ENCODE peak calls at places on chromosomes 11 and 22, in five cellular contexts. One of them, this sample, is unnamed.

GRCh38 chr11:14623036-14623435 is 20.6 kb upstream of the PDE3B start:
- DNase-seq in neural progenitor cell: peak; percentile 12
- DNase-seq in effector memory CD4-positive, alpha-beta T cell: no peak
- DNase-seq in colonic mucosa: no peak
- DNase-seq in caudate nucleus: no peak
- DNase-seq in this sample: no peak

GRCh38 chr11:18669211-18669593 is 29.4 kb upstream of the TMEM86A start:
- DNase-seq in neural progenitor cell: no peak
- DNase-seq in effector memory CD4-positive, alpha-beta T cell: peak; percentile 26
- DNase-seq in colonic mucosa: no peak
- DNase-seq in caudate nucleus: no peak
- DNase-seq in this sample: no peak

GRCh38 chr11:16902182-16902581 is 112.0 kb downstream of the PLEKHA7 start:
- DNase-seq in neural progenitor cell: no peak
- DNase-seq in effector memory CD4-positive, alpha-beta T cell: no peak
- DNase-seq in colonic mucosa: no peak
- DNase-seq in caudate nucleus: no peak
- DNase-seq in this sample: no peak

GRCh38 chr11:40118780-40119179 is 1340.7 kb downstream of the LRRC4C start:
- DNase-seq in neural progenitor cell: no peak
- DNase-seq in effector memory CD4-positive, alpha-beta T cell: no peak
- DNase-seq in colonic mucosa: no peak
- DNase-seq in caudate nucleus: no peak
- DNase-seq in this sample: no peak

GRCh38 chr11:5700422-5701064 is 11.0 kb downstream of the TRIM22 start:
- DNase-seq in neural progenitor cell: no peak
- DNase-seq in effector memory CD4-positive, alpha-beta T cell: no peak
- DNase-seq in colonic mucosa: no peak
- DNase-seq in caudate nucleus: no peak
- DNase-seq in this sample: no peak

GRCh38 chr11:3043315-3043871 is 13.8 kb downstream of the CARS1 start:
- DNase-seq in neural progenitor cell: no peak
- DNase-seq in effector memory CD4-positive, alpha-beta T cell: no peak
- DNase-seq in colonic mucosa: no peak
- DNase-seq in caudate nucleus: peak; percentile 27
- DNase-seq in this sample: peak; percentile 51

GRCh38 chr11:114984611-114985163 is 306.4 kb downstream of the NXPE2 start:
- DNase-seq in neural progenitor cell: no peak
- DNase-seq in effector memory CD4-positive, alpha-beta T cell: no peak
- DNase-seq in colonic mucosa: no peak
- DNase-seq in caudate nucleus: no peak
- DNase-seq in this sample: no peak

GRCh38 chr11:86070435-86071056 is 1.7 kb upstream of the PICALM start:
- DNase-seq in neural progenitor cell: no peak
- DNase-seq in effector memory CD4-positive, alpha-beta T cell: no peak
- DNase-seq in colonic mucosa: no peak
- DNase-seq in caudate nucleus: no peak
- DNase-seq in this sample: no peak

GRCh38 chr11:60625262-60625661 is 74.2 kb upstream of the MS4A8 start:
- DNase-seq in neural progenitor cell: peak; percentile 49
- DNase-seq in effector memory CD4-positive, alpha-beta T cell: no peak
- DNase-seq in colonic mucosa: peak; percentile 25
- DNase-seq in caudate nucleus: no peak
- DNase-seq in this sample: no peak

GRCh38 chr11:282171-282570 is 4.0 kb downstream of the NLRP6 start:
- DNase-seq in neural progenitor cell: no peak
- DNase-seq in effector memory CD4-positive, alpha-beta T cell: no peak
- DNase-seq in colonic mucosa: no peak
- DNase-seq in caudate nucleus: no peak
- DNase-seq in this sample: no peak

GRCh38 chr11:24064309-24064903 is 432.4 kb upstream of the LUZP2 start:
- DNase-seq in neural progenitor cell: peak; percentile 79
- DNase-seq in effector memory CD4-positive, alpha-beta T cell: no peak
- DNase-seq in colonic mucosa: no peak
- DNase-seq in caudate nucleus: no peak
- DNase-seq in this sample: no peak

GRCh38 chr11:93719310-93719709 is 22.0 kb downstream of the TAF1D start:
- DNase-seq in neural progenitor cell: no peak
- DNase-seq in effector memory CD4-positive, alpha-beta T cell: no peak
- DNase-seq in colonic mucosa: no peak
- DNase-seq in caudate nucleus: no peak
- DNase-seq in this sample: no peak

GRCh38 chr11:131609317-131609716 is 238.9 kb downstream of the NTM start:
- DNase-seq in neural progenitor cell: no peak
- DNase-seq in effector memory CD4-positive, alpha-beta T cell: no peak
- DNase-seq in colonic mucosa: no peak
- DNase-seq in caudate nucleus: no peak
- DNase-seq in this sample: no peak

GRCh38 chr11:3170756-3171670 is 5.9 kb upstream of the OSBPL5 start:
- DNase-seq in neural progenitor cell: no peak
- DNase-seq in effector memory CD4-positive, alpha-beta T cell: no peak
- DNase-seq in colonic mucosa: no peak
- DNase-seq in caudate nucleus: no peak
- DNase-seq in this sample: no peak

GRCh38 chr22:43136255-43136654 is 6.9 kb downstream of the MCAT start:
- DNase-seq in neural progenitor cell: peak; percentile 60
- DNase-seq in effector memory CD4-positive, alpha-beta T cell: no peak
- DNase-seq in colonic mucosa: no peak
- DNase-seq in caudate nucleus: no peak
- DNase-seq in this sample: no peak

GRCh38 chr11:820655-821512 is 2.2 kb downstream of the PNPLA2 start:
- DNase-seq in neural progenitor cell: no peak
- DNase-seq in effector memory CD4-positive, alpha-beta T cell: no peak
- DNase-seq in colonic mucosa: peak; percentile 80
- DNase-seq in caudate nucleus: no peak
- DNase-seq in this sample: no peak

GRCh38 chr11:12803086-12803826 is 129.0 kb downstream of the TEAD1 start:
- DNase-seq in neural progenitor cell: peak; percentile 47
- DNase-seq in effector memory CD4-positive, alpha-beta T cell: no peak
- DNase-seq in colonic mucosa: no peak
- DNase-seq in caudate nucleus: no peak
- DNase-seq in this sample: no peak

GRCh38 chr11:34830035-34830434 is 86.1 kb downstream of the APIP start:
- DNase-seq in neural progenitor cell: no peak
- DNase-seq in effector memory CD4-positive, alpha-beta T cell: no peak
- DNase-seq in colonic mucosa: no peak
- DNase-seq in caudate nucleus: no peak
- DNase-seq in this sample: no peak

GRCh38 chr22:38204784-38205183 is 3.0 kb downstream of the MAFF start:
- DNase-seq in neural progenitor cell: no peak
- DNase-seq in effector memory CD4-positive, alpha-beta T cell: no peak
- DNase-seq in colonic mucosa: no peak
- DNase-seq in caudate nucleus: no peak
- DNase-seq in this sample: no peak

GRCh38 chr22:17370766-17371181 is 1.5 kb downstream of the CECR2 start:
- DNase-seq in neural progenitor cell: no peak
- DNase-seq in effector memory CD4-positive, alpha-beta T cell: no peak
- DNase-seq in colonic mucosa: no peak
- DNase-seq in caudate nucleus: no peak
- DNase-seq in this sample: no peak

GRCh38 chr11:40280161-40281054 is 1179.0 kb downstream of the LRRC4C start:
- DNase-seq in neural progenitor cell: no peak
- DNase-seq in effector memory CD4-positive, alpha-beta T cell: no peak
- DNase-seq in colonic mucosa: no peak
- DNase-seq in caudate nucleus: no peak
- DNase-seq in this sample: no peak

GRCh38 chr11:507727-508515 is 879 bp upstream of the RNH1 start:
- DNase-seq in neural progenitor cell: no peak
- DNase-seq in effector memory CD4-positive, alpha-beta T cell: no peak
- DNase-seq in colonic mucosa: no peak
- DNase-seq in caudate nucleus: no peak
- DNase-seq in this sample: no peak

GRCh38 chr11:126799974-126800373 is 200.6 kb downstream of the KIRREL3 start:
- DNase-seq in neural progenitor cell: no peak
- DNase-seq in effector memory CD4-positive, alpha-beta T cell: no peak
- DNase-seq in colonic mucosa: no peak
- DNase-seq in caudate nucleus: no peak
- DNase-seq in this sample: no peak

GRCh38 chr22:23763579-23764331 is 965 bp downstream of the C22orf15 start:
- DNase-seq in neural progenitor cell: peak; percentile 45
- DNase-seq in effector memory CD4-positive, alpha-beta T cell: peak; percentile 26
- DNase-seq in colonic mucosa: no peak
- DNase-seq in caudate nucleus: no peak
- DNase-seq in this sample: no peak

GRCh38 chr11:72724851-72725730 is 27.1 kb downstream of the ARAP1 start:
- DNase-seq in neural progenitor cell: peak; percentile 89
- DNase-seq in effector memory CD4-positive, alpha-beta T cell: peak; percentile 65
- DNase-seq in colonic mucosa: peak; percentile 81
- DNase-seq in caudate nucleus: peak; percentile 18
- DNase-seq in this sample: peak; percentile 32

GRCh38 chr22:35739642-35740041 is 22.0 kb downstream of the APOL5 start:
- DNase-seq in neural progenitor cell: peak; percentile 44
- DNase-seq in effector memory CD4-positive, alpha-beta T cell: no peak
- DNase-seq in colonic mucosa: no peak
- DNase-seq in caudate nucleus: no peak
- DNase-seq in this sample: no peak

GRCh38 chr22:35739076-35739475 is 21.4 kb downstream of the APOL5 start:
- DNase-seq in neural progenitor cell: no peak
- DNase-seq in effector memory CD4-positive, alpha-beta T cell: no peak
- DNase-seq in colonic mucosa: no peak
- DNase-seq in caudate nucleus: no peak
- DNase-seq in this sample: no peak

GRCh38 chr22:35743466-35743865 is 25.8 kb downstream of the APOL5 start:
- DNase-seq in neural progenitor cell: no peak
- DNase-seq in effector memory CD4-positive, alpha-beta T cell: no peak
- DNase-seq in colonic mucosa: no peak
- DNase-seq in caudate nucleus: no peak
- DNase-seq in this sample: no peak

GRCh38 chr22:35740616-35741015 is 22.9 kb downstream of the APOL5 start:
- DNase-seq in neural progenitor cell: no peak
- DNase-seq in effector memory CD4-positive, alpha-beta T cell: no peak
- DNase-seq in colonic mucosa: no peak
- DNase-seq in caudate nucleus: no peak
- DNase-seq in this sample: no peak

DNA sequence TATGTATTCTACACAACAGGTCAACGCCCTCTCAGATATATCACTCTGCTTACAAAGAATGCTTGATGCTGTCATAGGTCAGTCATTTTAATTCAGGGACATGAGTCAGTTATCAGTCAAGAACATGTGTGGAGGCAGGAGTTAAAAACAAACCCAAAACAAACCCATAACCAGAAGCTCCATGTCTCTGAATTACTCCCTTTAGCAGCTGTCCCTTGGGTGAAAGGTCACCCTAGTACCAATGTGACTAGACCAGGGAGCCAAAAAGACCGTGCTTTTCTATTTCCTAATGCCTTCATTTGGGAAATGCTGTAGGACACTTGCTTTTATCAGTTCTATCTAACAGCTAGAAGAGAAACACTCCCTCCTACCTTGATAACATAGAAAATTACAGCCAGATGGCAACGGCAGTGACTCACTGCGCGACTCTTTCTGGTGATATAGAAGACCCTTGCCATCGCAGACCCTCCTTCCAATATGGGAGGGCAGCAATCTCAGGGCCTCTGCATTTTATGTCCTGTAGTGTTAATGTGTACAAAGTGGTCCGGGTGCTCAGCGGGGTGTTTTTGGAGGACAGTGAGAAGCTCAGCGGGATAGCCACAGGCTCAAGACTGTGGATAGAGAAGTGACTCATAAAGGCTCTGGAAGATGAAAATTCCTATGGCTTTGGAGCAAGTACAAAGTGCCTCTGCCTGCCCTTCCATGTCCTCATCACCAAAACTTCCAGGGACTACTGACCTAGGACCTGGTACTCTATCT is 24.8 kb downstream of the APOL5 start:
- DNase-seq in neural progenitor cell: no peak
- DNase-seq in effector memory CD4-positive, alpha-beta T cell: no peak
- DNase-seq in colonic mucosa: no peak
- DNase-seq in caudate nucleus: no peak
- DNase-seq in this sample: no peak
- H3K27ac ChIP-seq in neural progenitor cell: no peak overlapping the region
- H3K27ac ChIP-seq in effector memory CD4-positive, alpha-beta T cell: no peak overlapping the region
- H3K27ac ChIP-seq in colonic mucosa: no peak overlapping the region
- H3K27ac ChIP-seq in caudate nucleus: no peak overlapping the region
- H3K27ac ChIP-seq in this sample: no peak overlapping the region

GRCh38 chr11:15742626-15743243 is 613.6 kb downstream of the SOX6 start:
- DNase-seq in neural progenitor cell: no peak
- DNase-seq in effector memory CD4-positive, alpha-beta T cell: no peak
- DNase-seq in colonic mucosa: no peak
- DNase-seq in caudate nucleus: no peak
- DNase-seq in this sample: no peak
- H3K27ac ChIP-seq in neural progenitor cell: peak overlapping the region; percentile 17
- H3K27ac ChIP-seq in effector memory CD4-positive, alpha-beta T cell: no peak overlapping the region
- H3K27ac ChIP-seq in colonic mucosa: no peak overlapping the region
- H3K27ac ChIP-seq in caudate nucleus: no peak overlapping the region
- H3K27ac ChIP-seq in this sample: no peak overlapping the region

DNA sequence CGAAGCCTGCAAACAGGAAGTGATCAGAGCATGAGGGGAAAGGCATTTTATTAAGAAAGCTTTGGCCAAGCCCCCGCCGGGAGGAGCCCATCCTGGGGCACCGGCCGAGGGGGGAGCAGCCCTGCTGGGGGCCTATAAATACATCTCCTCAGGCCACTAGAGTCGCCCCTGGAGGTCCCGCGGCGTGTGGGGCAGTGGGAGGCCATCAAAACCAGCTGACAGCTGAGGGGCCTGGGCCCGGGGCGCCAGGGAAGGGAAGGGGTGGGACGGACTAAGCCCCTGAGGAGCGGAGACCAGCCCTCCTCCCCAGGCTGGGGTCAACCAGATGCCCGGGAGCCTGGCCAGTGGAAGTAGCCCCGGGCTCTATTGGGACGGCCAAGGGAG is 13.1 kb downstream of the SCARF2 start:
- DNase-seq in neural progenitor cell: no peak
- DNase-seq in effector memory CD4-positive, alpha-beta T cell: no peak
- DNase-seq in colonic mucosa: peak; percentile 16
- DNase-seq in caudate nucleus: no peak
- DNase-seq in this sample: no peak
- H3K27ac ChIP-seq in neural progenitor cell: no peak overlapping the region
- H3K27ac ChIP-seq in effector memory CD4-positive, alpha-beta T cell: no peak overlapping the region
- H3K27ac ChIP-seq in colonic mucosa: no peak overlapping the region
- H3K27ac ChIP-seq in caudate nucleus: no peak overlapping the region
- H3K27ac ChIP-seq in this sample: no peak overlapping the region

GRCh38 chr11:62892077-62892922 is 11.6 kb downstream of the SLC3A2 start:
- DNase-seq in neural progenitor cell: no peak
- DNase-seq in effector memory CD4-positive, alpha-beta T cell: no peak
- DNase-seq in colonic mucosa: no peak
- DNase-seq in caudate nucleus: no peak
- DNase-seq in this sample: no peak

GRCh38 chr11:62885137-62885536 is 4.4 kb downstream of the SLC3A2 start:
- DNase-seq in neural progenitor cell: no peak
- DNase-seq in effector memory CD4-positive, alpha-beta T cell: no peak
- DNase-seq in colonic mucosa: no peak
- DNase-seq in caudate nucleus: no peak
- DNase-seq in this sample: no peak

GRCh38 chr11:62889126-62889483 is 8.4 kb downstream of the SLC3A2 start:
- DNase-seq in neural progenitor cell: no peak
- DNase-seq in effector memory CD4-positive, alpha-beta T cell: no peak
- DNase-seq in colonic mucosa: no peak
- DNase-seq in caudate nucleus: no peak
- DNase-seq in this sample: no peak

GRCh38 chr11:62889484-62890437 is 9.1 kb downstream of the SLC3A2 start:
- DNase-seq in neural progenitor cell: no peak
- DNase-seq in effector memory CD4-positive, alpha-beta T cell: no peak
- DNase-seq in colonic mucosa: peak; percentile 66
- DNase-seq in caudate nucleus: no peak
- DNase-seq in this sample: no peak

GRCh38 chr11:62888406-62888805 is 7.7 kb downstream of the SLC3A2 start:
- DNase-seq in neural progenitor cell: no peak
- DNase-seq in effector memory CD4-positive, alpha-beta T cell: no peak
- DNase-seq in colonic mucosa: no peak
- DNase-seq in caudate nucleus: no peak
- DNase-seq in this sample: no peak
- H3K27ac ChIP-seq in neural progenitor cell: no peak overlapping the region
- H3K27ac ChIP-seq in effector memory CD4-positive, alpha-beta T cell: no peak overlapping the region
- H3K27ac ChIP-seq in colonic mucosa: no peak overlapping the region
- H3K27ac ChIP-seq in caudate nucleus: no peak overlapping the region
- H3K27ac ChIP-seq in this sample: no peak overlapping the region